ENCODE peak calls at places on chromosome 17, in five cellular contexts. Y is vagina; P is left lung; A is IMR-90; X is CD8-positive, alpha-beta memory T cell. K is an unnamed sample. For H3K4me1, the result is how much of the 10 kb centered on the place peaks cover.

GRCh38 chr17:56978441-56979090 is 635 bp downstream of the SCPEP1 start:
- DNase-seq in Y (no peak), P (no peak), A (peak), X (no peak), K (no peak)

GRCh38 chr17:58310511-58311428 is 17.8 kb downstream of the TSPOAP1 start:
- DNase-seq in Y (peak), P (no peak), A (no peak), X (no peak), K (peak)

GRCh38 chr17:1491406-1492248 is 859 bp downstream of the MYO1C start:
- DNase-seq in Y (peak), P (peak), A (no peak), X (peak), K (peak)

GRCh38 chr17:78411241-78411855 is 32.9 kb downstream of the PGS1 start:
- DNase-seq in Y (no peak), P (no peak), A (no peak), X (no peak), K (peak)

GRCh38 chr17:50539762-50540440 is 7.1 kb upstream of the SPATA20 start:
- DNase-seq in Y (no peak), P (peak), A (no peak), X (no peak), K (peak)

GRCh38 chr17:70906808-70907207 is 737.5 kb downstream of the KCNJ2 start:
- DNase-seq in Y (no peak), P (no peak), A (peak), X (no peak), K (no peak)

GRCh38 chr17:65604070-65604469 is 42.6 kb upstream of the AXIN2 start:
- DNase-seq in Y (no peak), P (no peak), A (peak), X (no peak), K (no peak)

GRCh38 chr17:5526821-5527598 is 40.6 kb downstream of the MIS12 start:
- DNase-seq in Y (no peak), P (no peak), A (peak), X (no peak), K (peak)

GRCh38 chr17:5237541-5238016 is 2.9 kb upstream of the SCIMP start:
- DNase-seq in Y (no peak), P (peak), A (peak), X (peak), K (no peak)

GRCh38 chr17:46011711-46012505 is 12.9 kb downstream of the STH start:
- DNase-seq in Y (no peak), P (no peak), A (no peak), X (no peak), K (peak)

GRCh38 chr17:68498479-68499326 is 13.5 kb upstream of the PRKAR1A start:
- DNase-seq in Y (no peak), P (no peak), A (no peak), X (no peak), K (no peak)

GRCh38 chr17:21198411-21198810 is 15.6 kb downstream of the TMEM11 start:
- DNase-seq in Y (no peak), P (no peak), A (no peak), X (no peak), K (no peak)

GRCh38 chr17:4542003-4542725 is 13.0 kb downstream of the MYBBP1A start:
- DNase-seq in Y (no peak), P (no peak), A (no peak), X (no peak), K (no peak)

GRCh38 chr17:79799538-79800324 is 2.9 kb upstream of the CBX8 start:
- DNase-seq in Y (no peak), P (no peak), A (no peak), X (no peak), K (no peak)

GRCh38 chr17:4956493-4957061 is 5.7 kb downstream of the ENO3 start:
- DNase-seq in Y (no peak), P (no peak), A (no peak), X (no peak), K (no peak)

GRCh38 chr17:958712-959451 is 20.7 kb downstream of the NXN start:
- DNase-seq in Y (no peak), P (no peak), A (no peak), X (no peak), K (peak)

GRCh38 chr17:2691965-2692780 is 19.4 kb downstream of the CLUH start:
- DNase-seq in Y (peak), P (no peak), A (no peak), X (no peak), K (peak)

GRCh38 chr17:30236807-30237206 is 1.3 kb upstream of the SLC6A4 start:
- DNase-seq in Y (peak), P (peak), A (no peak), X (no peak), K (peak)

GRCh38 chr17:72386619-72387237 is 265.9 kb downstream of the SOX9 start:
- DNase-seq in Y (no peak), P (no peak), A (no peak), X (no peak), K (no peak)

GRCh38 chr17:14103821-14104220 is 34.5 kb downstream of the COX10 start:
- DNase-seq in Y (no peak), P (no peak), A (no peak), X (no peak), K (no peak)

GRCh38 chr17:37824534-37825485 is 80.0 kb upstream of the HNF1B start:
- DNase-seq in Y (no peak), P (no peak), A (peak), X (no peak), K (peak)

GRCh38 chr17:62644487-62645173 is 17.2 kb downstream of the MRC2 start:
- DNase-seq in Y (no peak), P (no peak), A (no peak), X (no peak), K (no peak)

GRCh38 chr17:82963104-82963950 is 116.1 kb upstream of the METRNL start:
- DNase-seq in Y (no peak), P (peak), A (peak), X (no peak), K (peak)

GRCh38 chr17:79988163-79988971 is 47.3 kb downstream of the TBC1D16 start:
- DNase-seq in Y (no peak), P (no peak), A (peak), X (no peak), K (peak)

GRCh38 chr17:8964801-8965393 is 610 bp downstream of the PIK3R5 start:
- DNase-seq in Y (no peak), P (peak), A (no peak), X (peak), K (peak)

GRCh38 chr17:8062435-8062806 is 23.6 kb downstream of the ALOX15B start:
- DNase-seq in Y (no peak), P (no peak), A (peak), X (no peak), K (no peak)

GRCh38 chr17:14622622-14623101 is 321.8 kb downstream of the HS3ST3B1 start:
- DNase-seq in Y (no peak), P (no peak), A (no peak), X (no peak), K (no peak)

GRCh38 chr17:15119928-15120327 is 145.2 kb downstream of the PMP22 start:
- DNase-seq in Y (no peak), P (no peak), A (no peak), X (no peak), K (no peak)

GRCh38 chr17:81164464-81165245 is 652 bp upstream of the PVALEF start:
- DNase-seq in Y (no peak), P (no peak), A (no peak), X (no peak), K (no peak)

GRCh38 chr17:57605734-57606105 is 139.4 kb downstream of the CCDC182 start:
- DNase-seq in Y (no peak), P (no peak), A (no peak), X (no peak), K (no peak)

GRCh38 chr17:36188891-36189306 is 7.7 kb downstream of the CCL3L1 start:
- DNase-seq in Y (peak), P (no peak), A (no peak), X (peak), K (no peak)

GRCh38 chr17:45220079-45220478 is 1.6 kb upstream of the FMNL1 start:
- DNase-seq in Y (no peak), P (no peak), A (no peak), X (no peak), K (no peak)

GRCh38 chr17:40315678-40316570 is 6.9 kb downstream of the RARA start:
- DNase-seq in Y (no peak), P (no peak), A (no peak), X (no peak), K (peak)
- H3K27ac ChIP-seq in Y (peak), P (peak), A (peak), X (no peak), K (peak)

GRCh38 chr17:10730956-10731879 is 1.4 kb upstream of the TMEM220 start:
- DNase-seq in Y (peak), P (no peak), A (no peak), X (no peak), K (peak)

GRCh38 chr17:10735821-10736220 is 6.0 kb upstream of the TMEM220 start:
- DNase-seq in Y (peak), P (no peak), A (no peak), X (no peak), K (no peak)

GRCh38 chr17:10737168-10737622 is 7.4 kb upstream of the TMEM220 start:
- DNase-seq in Y (peak), P (peak), A (peak), X (no peak), K (no peak)

GRCh38 chr17:10735251-10735650 is 5.4 kb upstream of the TMEM220 start:
- DNase-seq in Y (peak), P (no peak), A (no peak), X (no peak), K (no peak)

DNA sequence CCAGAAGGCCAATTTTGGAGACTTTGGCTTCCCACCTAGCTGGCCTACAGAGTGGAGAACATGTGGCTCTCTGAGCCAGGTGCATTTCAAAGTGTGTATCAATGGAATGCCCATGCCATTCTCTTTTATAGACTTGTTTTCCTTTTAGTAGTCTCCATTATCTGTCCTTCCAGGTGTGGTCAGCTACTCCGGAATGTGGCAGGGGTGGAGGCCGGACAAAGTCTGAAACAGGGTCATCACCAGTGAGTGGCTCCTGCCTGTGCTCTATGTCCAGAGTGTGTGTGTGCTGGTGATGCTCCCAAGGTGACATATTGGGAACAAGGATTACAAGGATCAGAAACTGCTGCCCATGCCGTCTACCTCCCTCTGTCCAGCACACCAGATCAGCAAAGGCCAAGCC is 3.8 kb upstream of the TMEM220 start:
- DNase-seq in Y (peak), P (no peak), A (no peak), X (no peak), K (no peak)
- H3K4me1 ChIP-seq in Y (under half), P (under half), A (under half), X (under half), K (under half)

GRCh38 chr17:77399319-77399959 is 258.7 kb downstream of the SEC14L1 start:
- DNase-seq in Y (no peak), P (no peak), A (no peak), X (no peak), K (no peak)

GRCh38 chr17:77395609-77396008 is 254.8 kb downstream of the SEC14L1 start:
- DNase-seq in Y (no peak), P (no peak), A (no peak), X (no peak), K (no peak)

GRCh38 chr17:77400445-77400870 is 259.7 kb downstream of the SEC14L1 start:
- DNase-seq in Y (no peak), P (no peak), A (no peak), X (peak), K (peak)

GRCh38 chr17:77396610-77397009 is 255.8 kb downstream of the SEC14L1 start:
- DNase-seq in Y (no peak), P (no peak), A (no peak), X (no peak), K (no peak)

DNA sequence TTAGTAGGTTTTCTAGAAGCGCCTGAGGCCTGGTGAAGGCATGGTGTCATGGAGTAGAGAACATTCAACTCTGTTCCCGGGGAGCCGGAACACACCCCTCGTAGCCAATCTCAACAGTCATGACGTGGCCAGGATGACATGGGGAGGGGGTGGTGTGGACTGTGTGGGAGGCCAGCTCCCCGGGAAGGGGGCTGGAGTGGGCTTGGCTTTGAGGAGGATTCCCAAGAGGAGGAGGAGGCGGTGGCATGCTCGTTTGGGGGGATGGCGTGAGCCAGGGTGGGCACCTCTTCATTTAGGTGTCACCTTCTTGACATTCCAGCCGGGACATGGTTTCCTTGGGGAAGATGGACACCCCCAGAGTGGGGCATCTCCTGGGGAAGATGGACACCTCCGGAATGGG is 257.5 kb downstream of the SEC14L1 start:
- DNase-seq in Y (no peak), P (no peak), A (no peak), X (no peak), K (no peak)
- H3K27ac ChIP-seq in Y (no peak), P (no peak), A (no peak), X (no peak), K (no peak)

DNA sequence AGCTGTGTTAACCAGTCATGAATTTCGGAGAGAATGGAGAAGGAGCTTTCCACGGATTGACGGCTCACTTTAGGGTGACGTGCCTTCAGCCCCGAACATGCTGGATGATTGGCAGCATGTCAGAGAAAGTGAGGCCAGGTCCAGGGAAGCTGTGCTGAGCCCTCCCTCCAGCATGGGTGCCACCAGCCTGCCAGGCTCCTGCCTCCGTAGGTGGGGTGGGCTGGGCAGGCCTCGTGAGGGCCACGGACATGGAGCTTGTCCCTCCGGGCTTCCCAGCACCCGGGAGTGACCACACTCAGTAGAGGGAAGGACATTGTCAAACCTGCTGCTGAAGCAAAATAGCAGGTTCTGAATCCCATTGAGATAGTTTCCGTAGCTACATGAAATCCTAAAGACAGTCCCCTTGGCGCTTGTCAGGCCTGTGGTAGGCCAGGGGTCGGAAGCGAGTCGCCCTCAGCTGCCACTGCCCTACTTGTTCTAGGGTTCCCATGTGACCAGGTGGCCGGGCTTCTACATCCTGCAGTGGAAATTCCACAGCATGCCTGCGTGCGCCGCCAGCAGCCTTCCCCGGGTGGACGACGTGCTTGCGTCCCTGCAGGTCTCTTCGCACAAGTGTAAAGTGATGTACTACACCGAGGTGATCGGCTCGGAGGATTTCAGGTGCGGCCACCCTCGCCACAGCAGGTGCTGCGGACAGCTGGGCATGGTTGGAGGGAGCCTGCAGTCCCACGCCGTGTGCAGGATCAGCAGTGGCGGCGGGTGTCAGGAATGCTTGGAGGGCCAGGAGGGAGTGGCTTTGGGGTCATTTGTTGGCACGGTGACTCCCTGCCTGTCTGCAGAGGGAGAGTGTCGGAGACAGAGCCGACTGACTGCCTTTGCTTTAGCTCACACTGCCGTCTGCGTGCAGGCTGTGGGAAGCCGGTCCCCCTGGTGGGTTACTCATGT is 72.3 kb downstream of the SEC14L1 start:
- DNase-seq in Y (no peak), P (no peak), A (no peak), X (no peak), K (no peak)
- H3K4me1 ChIP-seq in Y (under half), P (under half), A (under half), X (under half), K (under half)

GRCh38 chr17:49444384-49444783 is 29.7 kb upstream of the PHB1 start:
- DNase-seq in Y (no peak), P (no peak), A (no peak), X (no peak), K (peak)

GRCh38 chr17:49447603-49448325 is 33.1 kb upstream of the PHB1 start:
- DNase-seq in Y (no peak), P (no peak), A (no peak), X (no peak), K (peak)

GRCh38 chr17:49442051-49442450 is 27.4 kb upstream of the PHB1 start:
- DNase-seq in Y (no peak), P (no peak), A (no peak), X (no peak), K (no peak)

GRCh38 chr17:49443862-49444261 is 29.2 kb upstream of the PHB1 start:
- DNase-seq in Y (no peak), P (no peak), A (peak), X (no peak), K (no peak)

GRCh38 chr17:49445561-49445960 is 30.9 kb upstream of the PHB1 start:
- DNase-seq in Y (no peak), P (no peak), A (no peak), X (no peak), K (peak)
- H3K27ac ChIP-seq in Y (no peak), P (no peak), A (no peak), X (no peak), K (no peak)

DNA sequence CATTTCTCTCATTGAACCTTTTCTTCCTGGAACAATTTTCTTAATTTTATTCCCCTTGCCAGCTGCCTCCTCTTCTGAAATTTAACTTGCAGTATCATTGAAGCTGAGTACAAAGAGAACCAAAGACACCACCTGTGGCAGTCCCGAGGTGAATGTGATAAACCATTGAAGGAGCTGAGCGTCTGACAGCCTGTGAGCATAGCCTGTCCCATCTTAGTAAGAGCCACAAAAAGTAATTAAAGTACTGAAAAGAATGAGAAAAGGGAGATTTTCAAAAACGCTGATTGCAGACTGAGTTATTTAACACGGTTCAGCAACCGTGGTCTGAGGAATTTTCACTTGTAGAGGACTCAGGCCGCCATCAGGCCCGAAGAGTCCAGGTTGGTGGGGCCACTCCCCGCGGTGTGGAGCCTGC is 27.2 kb upstream of the ST6GALNAC1 start:
- DNase-seq in Y (no peak), P (no peak), A (no peak), X (no peak), K (no peak)
- H3K4me1 ChIP-seq in Y (under half), P (under half), A (under half), X (under half), K (under half)

DNA sequence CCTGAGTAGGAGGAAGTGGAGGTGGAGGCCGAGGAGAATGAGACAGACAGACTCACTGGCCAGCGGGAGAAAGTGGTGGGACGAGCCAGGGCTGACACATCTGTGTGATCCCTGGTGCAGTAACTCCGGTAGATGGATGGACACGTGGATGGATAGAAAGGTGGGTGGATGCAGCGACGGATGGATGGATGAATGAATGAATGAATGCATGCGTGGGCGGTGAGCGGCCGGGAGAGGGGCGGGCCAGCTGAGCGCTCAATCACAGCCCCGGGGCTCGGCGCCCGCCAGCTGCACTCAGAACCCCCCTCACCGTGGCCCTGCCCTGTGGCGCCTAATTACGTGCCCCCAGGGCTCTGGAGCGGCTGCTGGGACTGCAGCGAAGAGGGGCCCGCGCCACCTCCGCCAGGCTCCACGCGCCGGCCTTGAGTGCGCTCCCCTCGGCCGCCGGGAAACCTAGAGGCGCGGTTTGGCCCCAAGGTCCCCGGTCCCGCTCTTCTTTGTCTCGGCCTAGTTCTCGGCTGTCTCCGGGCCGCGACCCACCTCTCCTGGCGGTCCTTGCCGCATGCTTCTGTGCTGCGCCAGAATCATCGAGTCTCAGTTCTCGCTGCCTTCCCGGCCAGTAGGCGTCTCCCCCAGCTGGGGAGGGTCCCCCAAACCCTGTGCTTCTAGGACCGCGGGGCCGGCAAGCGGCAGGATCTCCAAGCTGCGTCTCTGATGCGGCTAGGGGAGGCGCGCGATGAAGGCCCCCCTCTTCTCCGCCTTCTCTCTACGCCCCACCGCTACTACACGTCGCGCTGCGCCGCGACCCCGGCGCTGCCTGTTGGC is 41.0 kb downstream of the RAI1 start:
- DNase-seq in Y (no peak), P (no peak), A (peak), X (no peak), K (no peak)
- H3K27ac ChIP-seq in Y (peak), P (no peak), A (peak), X (no peak), K (no peak)

GRCh38 chr17:6756425-6757012 is 673 bp downstream of the XAF1 start:
- DNase-seq in Y (no peak), P (no peak), A (no peak), X (no peak), K (no peak)
- H3K4me1 ChIP-seq in Y (half or more), P (under half), A (under half), X (under half), K (under half)

K was measured in kidney.